ENCODE peak calls at places on chromosomes 6 and 20, in eight cellular contexts. S is neuronal stem cell, O is mammary epithelial cell, R is uterus, W is endothelial cell of umbilical vein, K is PC-9, N is upper lobe of left lung, X is psoas muscle. D is an unnamed sample. For H3K9me3, the result is how much of the 10 kb centered on the place peaks cover.

GRCh38 chr6:10369896-10370295 is 45.0 kb downstream of the TFAP2A start:
- DNase-seq in R (no peak), X (no peak), W (no peak), O (peak), S (no peak), K (peak), N (no peak), D (no peak)

GRCh38 chr20:34390769-34391447 is 27.8 kb downstream of the ITCH start:
- DNase-seq in K (peak), S (no peak), N (no peak), X (peak), O (peak), R (peak), W (peak), D (peak)

GRCh38 chr6:35719830-35720733 is 16.8 kb upstream of the ARMC12 start:
- DNase-seq in W (peak), S (no peak), O (no peak), N (no peak), X (peak), K (no peak), R (peak), D (no peak)

GRCh38 chr6:100022847-100023246 is 28.8 kb upstream of the MCHR2 start:
- DNase-seq in K (no peak), O (no peak), W (no peak), N (no peak), X (no peak), S (no peak), R (no peak), D (no peak)

GRCh38 chr20:50395258-50395729 is 114.9 kb upstream of the PTPN1 start:
- DNase-seq in X (peak), O (no peak), R (peak), K (peak), W (no peak), S (no peak), N (peak), D (peak)

GRCh38 chr6:104940881-104941693 is 15.8 kb upstream of the LIN28B start:
- DNase-seq in R (no peak), W (peak), N (peak), O (peak), X (peak), S (peak), K (no peak), D (no peak)

GRCh38 chr6:119484598-119484997 is 135.0 kb upstream of the MAN1A1 start:
- DNase-seq in W (no peak), N (no peak), O (peak), S (no peak), R (no peak), X (no peak), K (peak), D (no peak)

GRCh38 chr6:20687494-20687893 is 153.2 kb downstream of the CDKAL1 start:
- DNase-seq in N (no peak), X (no peak), O (no peak), W (no peak), R (no peak), S (no peak), K (no peak), D (no peak)

GRCh38 chr6:80211295-80211694 is 104.8 kb downstream of the BCKDHB start:
- DNase-seq in R (no peak), S (no peak), O (peak), W (no peak), N (no peak), K (no peak), X (no peak), D (no peak)

GRCh38 chr20:51014797-51015722 is 7.8 kb downstream of the KCNG1 start:
- DNase-seq in O (peak), W (peak), X (no peak), K (no peak), N (peak), S (peak), R (peak), D (no peak)

GRCh38 chr6:45759134-45759849 is 256.4 kb downstream of the CLIC5 start:
- DNase-seq in N (no peak), S (no peak), R (no peak), W (no peak), X (no peak), O (no peak), K (no peak), D (no peak)

GRCh38 chr20:38893485-38894090 is 32.6 kb upstream of the FAM83D start:
- DNase-seq in K (no peak), X (peak), S (peak), W (peak), N (peak), R (peak), O (peak), D (peak)

GRCh38 chr20:2736441-2736840 is 43.9 kb downstream of the EBF4 start:
- DNase-seq in R (no peak), N (no peak), X (no peak), S (no peak), O (no peak), W (no peak), K (no peak), D (no peak)

GRCh38 chr6:125791151-125791819 is 525 bp downstream of the NCOA7 start:
- DNase-seq in N (no peak), S (no peak), X (no peak), W (peak), O (peak), K (peak), R (peak), D (peak)

GRCh38 chr20:54148947-54149764 is 24.6 kb downstream of the CYP24A1 start:
- DNase-seq in N (no peak), K (peak), O (peak), S (no peak), R (no peak), W (no peak), X (no peak), D (no peak)

GRCh38 chr6:70166088-70166958 is 136.6 kb downstream of the COL9A1 start:
- DNase-seq in X (peak), O (peak), W (peak), N (peak), R (no peak), S (peak), K (no peak), D (no peak)

GRCh38 chr6:151948007-151948745 is 140.7 kb downstream of the ESR1 start:
- DNase-seq in W (no peak), N (no peak), S (no peak), X (no peak), R (no peak), K (no peak), O (no peak), D (no peak)

GRCh38 chr6:90758741-90759140 is 171.9 kb upstream of the MAP3K7 start:
- DNase-seq in X (no peak), W (no peak), O (no peak), S (no peak), R (no peak), N (no peak), K (no peak), D (no peak)

GRCh38 chr6:166598441-166599138 is 12.1 kb upstream of the RAMACL start:
- DNase-seq in K (no peak), X (no peak), O (peak), W (peak), S (no peak), R (peak), N (peak), D (peak)

GRCh38 chr20:32327087-32327681 is 30.9 kb upstream of the ASXL1 start:
- DNase-seq in N (no peak), K (no peak), R (no peak), O (no peak), X (no peak), W (peak), S (no peak), D (no peak)

GRCh38 chr6:106184629-106185028 is 98.5 kb downstream of the PRDM1 start:
- DNase-seq in S (no peak), K (no peak), W (no peak), N (no peak), O (no peak), X (no peak), R (no peak), D (no peak)

GRCh38 chr6:113329942-113330897 is 526.9 kb upstream of the MARCKS start:
- DNase-seq in R (no peak), X (no peak), N (no peak), O (no peak), S (no peak), W (no peak), K (peak), D (no peak)

GRCh38 chr6:36073587-36073986 is 46.0 kb downstream of the MAPK14 start:
- DNase-seq in X (no peak), S (no peak), K (no peak), O (no peak), N (no peak), W (no peak), R (no peak), D (no peak)

GRCh38 chr6:24980507-24981384 is 45.0 kb upstream of the RIPOR2 start:
- DNase-seq in N (no peak), O (peak), S (peak), K (peak), X (no peak), W (no peak), R (no peak), D (no peak)

GRCh38 chr20:32206383-32207210 is 946 bp downstream of the PLAGL2 start:
- DNase-seq in S (no peak), O (no peak), K (peak), X (no peak), W (no peak), N (no peak), R (no peak), D (no peak)

GRCh38 chr6:47376930-47377329 is 67.2 kb upstream of the TNFRSF21 start:
- DNase-seq in K (no peak), W (no peak), S (no peak), R (no peak), N (no peak), X (no peak), O (no peak), D (no peak)
- H3K4me3 ChIP-seq in K (no peak), W (no peak), S (no peak), R (no peak), N (no peak), X (no peak), O (no peak), D (no peak)

GRCh38 chr20:787827-788226 is 19.5 kb upstream of the SLC52A3 start:
- DNase-seq in S (no peak), O (no peak), X (no peak), R (no peak), W (no peak), K (no peak), N (no peak), D (no peak)
- H3K9me3 ChIP-seq in S (under half), O (under half), X (under half), R (under half), W (under half), K (under half), N (under half), D (under half)

DNA sequence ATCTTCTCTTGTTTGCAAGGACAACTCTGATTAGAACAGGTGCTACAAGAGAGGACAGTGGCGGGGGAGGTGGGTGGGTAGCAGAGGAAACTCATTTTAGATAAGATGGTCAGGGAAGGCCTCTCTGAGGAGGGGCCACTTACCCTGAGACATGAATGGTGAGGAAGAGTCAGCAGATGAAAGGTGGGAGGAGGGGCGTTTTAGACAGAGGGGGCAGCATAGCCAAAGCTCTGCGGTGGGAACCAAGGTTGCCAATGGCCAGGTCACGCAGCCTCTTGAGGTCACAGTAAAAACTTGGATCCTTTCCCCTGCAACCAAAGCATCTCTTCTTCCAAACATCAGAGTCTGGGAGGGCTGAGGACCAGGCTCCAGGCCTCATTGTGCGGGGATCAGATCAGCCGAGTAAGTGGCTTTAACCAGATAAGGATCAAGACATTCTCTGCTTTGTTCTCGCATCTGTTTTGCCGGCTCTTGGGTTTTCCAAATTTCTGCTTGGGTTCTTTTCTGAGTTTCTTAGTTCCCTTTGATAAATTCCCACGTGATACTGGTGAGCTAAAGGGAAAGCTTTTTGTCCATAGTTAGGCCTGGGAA is 5.6 kb upstream of the CD40 start:
- DNase-seq in K (no peak), R (no peak), X (no peak), N (no peak), S (no peak), O (no peak), W (no peak), D (no peak)
- H3K27ac ChIP-seq in K (no peak), R (no peak), X (no peak), N (no peak), S (no peak), O (no peak), W (no peak), D (no peak)

DNA sequence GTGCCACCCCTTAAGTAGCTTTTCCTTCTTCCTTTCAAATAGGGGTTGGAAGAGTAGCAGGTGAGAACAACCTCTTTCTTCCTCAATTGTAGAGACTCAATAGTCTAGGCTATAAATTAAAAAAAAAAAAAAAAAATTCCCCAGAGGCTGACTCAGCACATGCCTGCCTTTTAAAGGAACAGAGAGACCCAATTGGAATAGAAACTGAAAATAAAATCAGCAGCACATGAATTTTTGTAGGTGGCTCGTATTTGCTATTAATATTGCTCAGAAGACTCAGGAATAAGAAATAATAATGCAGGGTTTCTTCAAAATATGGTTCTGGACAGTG is 19.3 kb downstream of the TOP1 start:
- DNase-seq in S (no peak), K (peak), O (peak), W (no peak), N (no peak), R (no peak), X (no peak), D (no peak)
- H3K4me3 ChIP-seq in S (no peak), K (peak), O (peak), W (no peak), N (no peak), R (peak), X (peak), D (peak)

GRCh38 chr20:46505501-46505900 is 7.9 kb downstream of the ZNF334 start:
- DNase-seq in X (no peak), S (no peak), O (no peak), K (no peak), R (no peak), W (no peak), N (no peak), D (no peak)

GRCh38 chr20:46501961-46502360 is 11.4 kb downstream of the ZNF334 start:
- DNase-seq in S (no peak), X (no peak), N (no peak), K (peak), R (no peak), W (no peak), O (no peak), D (no peak)

GRCh38 chr20:46501337-46501942 is 11.9 kb downstream of the ZNF334 start:
- DNase-seq in W (no peak), R (no peak), N (no peak), X (no peak), K (peak), O (no peak), S (no peak), D (no peak)
- H3K9me3 ChIP-seq in W (under half), R (under half), N (under half), X (under half), K (under half), O (under half), S (half or more), D (under half)

DNA sequence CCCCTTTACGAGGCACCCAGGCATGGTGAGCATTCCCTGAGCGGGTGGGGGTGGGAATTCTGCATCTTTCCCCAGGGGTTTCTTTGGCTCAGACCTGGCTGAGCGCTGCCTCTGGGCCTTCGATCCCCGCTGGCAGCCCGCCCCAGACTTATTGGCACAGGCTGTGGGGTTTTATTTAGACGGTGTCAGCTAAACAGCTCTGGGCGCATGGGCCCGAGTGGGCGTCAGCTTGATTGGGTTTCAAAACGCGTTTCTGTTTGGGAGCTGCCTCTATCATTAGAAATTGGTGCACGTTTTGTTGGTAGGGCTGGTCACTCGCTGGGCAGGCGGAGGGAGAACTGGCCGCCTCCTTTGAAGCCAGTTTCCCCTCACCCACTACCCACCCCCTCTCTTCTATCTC is 21.0 kb downstream of the PMEPA1 start:
- DNase-seq in X (peak), O (no peak), S (no peak), W (no peak), R (no peak), K (no peak), N (peak), D (peak)
- H3K27ac ChIP-seq in X (no peak), O (no peak), S (no peak), W (no peak), R (peak), K (peak), N (no peak), D (peak)

GRCh38 chr6:161080263-161080970 is 88.8 kb downstream of the MAP3K4 start:
- DNase-seq in X (no peak), K (no peak), S (no peak), O (no peak), W (no peak), R (no peak), N (no peak), D (no peak)
- H3K4me3 ChIP-seq in X (no peak), K (no peak), S (no peak), O (no peak), W (no peak), R (no peak), N (no peak), D (no peak)

GRCh38 chr6:170019259-170020040 is 268.0 kb downstream of the ERMARD start:
- DNase-seq in X (no peak), R (no peak), N (peak), K (no peak), W (no peak), O (no peak), S (no peak), D (peak)
- H3K9me3 ChIP-seq in X (under half), R (under half), N (under half), K (under half), W (under half), O (under half), S (under half), D (under half)

D was measured in aorta.